ENCODE peak calls at places on chromosomes 12 and 14, in ten cellular contexts. V is 8988T; M is fibroblast of pulmonary artery; G is HFF-Myc; S is stimulated activated CD4-positive, alpha-beta T cell treated with anti-CD3 and anti-CD28 coated beads, Interleukin-15, amount 100 ng/mL, for 24 hours; L is EL; Z is naive thymus-derived CD4-positive, alpha-beta T cell; T is H54; Q is CD8-positive, alpha-beta memory T cell; D is activated CD4-positive, CD25-positive, alpha-beta regulatory T cell treated with anti-CD3 and anti-CD28 coated beads, Interleukin-2, amount 50 U/mL, for 16 hours. R is an unnamed sample.

GRCh38 chr14:79165460-79166080 is 995.4 kb downstream of the NRXN3 start:
- DNase-seq in Q (no peak), S (no peak), V (no peak), D (no peak), Z (no peak), T (no peak), G (no peak), L (no peak), M (no peak), R (no peak)

GRCh38 chr14:61625171-61625570 is 70.1 kb upstream of the HIF1A start:
- DNase-seq in L (peak; percentile 41), G (no peak), Z (no peak), Q (no peak), T (peak; percentile 15), V (no peak), D (no peak), S (no peak), M (no peak), R (no peak)

GRCh38 chr12:10362828-10363664 is 26.8 kb downstream of the KLRK1 start:
- DNase-seq in G (no peak), M (peak; percentile 23), S (no peak), T (no peak), D (no peak), L (no peak), Q (no peak), V (no peak), Z (no peak), R (no peak)

GRCh38 chr12:74322792-74323191 is 214.8 kb upstream of the ATXN7L3B start:
- DNase-seq in G (no peak), V (no peak), M (no peak), D (no peak), L (no peak), S (no peak), T (no peak), Q (no peak), Z (no peak), R (no peak)

GRCh38 chr14:55519473-55520080 is 60.4 kb upstream of the KTN1 start:
- DNase-seq in Q (no peak), V (no peak), M (no peak), D (no peak), T (no peak), Z (no peak), S (no peak), L (no peak), G (no peak), R (no peak)

GRCh38 chr14:75877292-75877691 is 104.5 kb downstream of the TGFB3 start:
- DNase-seq in V (no peak), G (no peak), T (no peak), S (no peak), Z (no peak), Q (no peak), D (no peak), L (peak; percentile 86), M (peak; percentile 91), R (no peak)

GRCh38 chr12:54019924-54020586 is 8.2 kb upstream of the HOXC6 start:
- DNase-seq in Q (no peak), M (no peak), T (no peak), L (peak; percentile 38), S (no peak), Z (no peak), V (no peak), G (no peak), D (no peak), R (no peak)

GRCh38 chr14:64107438-64107837 is 186.7 kb downstream of the ESR2 start:
- DNase-seq in T (no peak), V (no peak), S (no peak), Q (no peak), L (no peak), M (no peak), Z (no peak), D (no peak), G (no peak), R (no peak)

GRCh38 chr14:75205586-75205985 is 29.2 kb upstream of the TMED10 start:
- DNase-seq in V (no peak), T (no peak), M (peak; percentile 78), L (peak; percentile 72), Q (no peak), S (peak; percentile 6), D (no peak), G (no peak), Z (no peak), R (no peak)